ENCODE peak calls at places on chromosomes 12 and 14, in six cellular contexts. One of them, this sample, is unnamed.

GRCh38 chr12:3533703-3534386 is 42.8 kb downstream of the PRMT8 start:
- DNase-seq in gastrocnemius medialis: peak
- DNase-seq in heart right ventricle: peak
- DNase-seq in A673: peak
- DNase-seq in AG10803: no peak
- DNase-seq in right cardiac atrium: peak
- DNase-seq in this sample: no peak

GRCh38 chr12:123227581-123228258 is 5.2 kb downstream of the MPHOSPH9 start:
- DNase-seq in gastrocnemius medialis: no peak
- DNase-seq in heart right ventricle: no peak
- DNase-seq in A673: peak
- DNase-seq in AG10803: no peak
- DNase-seq in right cardiac atrium: no peak
- DNase-seq in this sample: no peak

GRCh38 chr12:6280053-6280469 is 30.4 kb upstream of the PLEKHG6 start:
- DNase-seq in gastrocnemius medialis: peak
- DNase-seq in heart right ventricle: no peak
- DNase-seq in A673: no peak
- DNase-seq in AG10803: peak
- DNase-seq in right cardiac atrium: no peak
- DNase-seq in this sample: no peak

GRCh38 chr14:24993631-24994030 is 56.3 kb downstream of the STXBP6 start:
- DNase-seq in gastrocnemius medialis: no peak
- DNase-seq in heart right ventricle: no peak
- DNase-seq in A673: no peak
- DNase-seq in AG10803: no peak
- DNase-seq in right cardiac atrium: no peak
- DNase-seq in this sample: no peak

GRCh38 chr14:22122227-22123187 is 448.9 kb upstream of the OR4E1 start:
- DNase-seq in gastrocnemius medialis: no peak
- DNase-seq in heart right ventricle: no peak
- DNase-seq in A673: peak
- DNase-seq in AG10803: no peak
- DNase-seq in right cardiac atrium: no peak
- DNase-seq in this sample: no peak

GRCh38 chr12:52360106-52360662 is 7.1 kb downstream of the KRT85 start:
- DNase-seq in gastrocnemius medialis: no peak
- DNase-seq in heart right ventricle: no peak
- DNase-seq in A673: no peak
- DNase-seq in AG10803: no peak
- DNase-seq in right cardiac atrium: no peak
- DNase-seq in this sample: no peak

GRCh38 chr14:76236172-76237130 is 84.7 kb downstream of the GPATCH2L start:
- DNase-seq in gastrocnemius medialis: no peak
- DNase-seq in heart right ventricle: no peak
- DNase-seq in A673: no peak
- DNase-seq in AG10803: peak
- DNase-seq in right cardiac atrium: no peak
- DNase-seq in this sample: no peak

GRCh38 chr14:65824285-65824977 is 411.9 kb downstream of the FUT8 start:
- DNase-seq in gastrocnemius medialis: peak
- DNase-seq in heart right ventricle: no peak
- DNase-seq in A673: peak
- DNase-seq in AG10803: peak
- DNase-seq in right cardiac atrium: no peak
- DNase-seq in this sample: peak

GRCh38 chr12:14148489-14149240 is 167.3 kb upstream of the GRIN2B start:
- DNase-seq in gastrocnemius medialis: no peak
- DNase-seq in heart right ventricle: no peak
- DNase-seq in A673: no peak
- DNase-seq in AG10803: no peak
- DNase-seq in right cardiac atrium: no peak
- DNase-seq in this sample: no peak

GRCh38 chr12:54184024-54184805 is 4.6 kb downstream of the SMUG1 start:
- DNase-seq in gastrocnemius medialis: no peak
- DNase-seq in heart right ventricle: no peak
- DNase-seq in A673: no peak
- DNase-seq in AG10803: no peak
- DNase-seq in right cardiac atrium: no peak
- DNase-seq in this sample: peak

GRCh38 chr12:116931665-116932064 is 20.9 kb downstream of the FBXW8 start:
- DNase-seq in gastrocnemius medialis: no peak
- DNase-seq in heart right ventricle: no peak
- DNase-seq in A673: peak
- DNase-seq in AG10803: no peak
- DNase-seq in right cardiac atrium: no peak
- DNase-seq in this sample: no peak

GRCh38 chr12:52603314-52603713 is 2.1 kb upstream of the KRT72 start:
- DNase-seq in gastrocnemius medialis: no peak
- DNase-seq in heart right ventricle: no peak
- DNase-seq in A673: no peak
- DNase-seq in AG10803: peak
- DNase-seq in right cardiac atrium: no peak
- DNase-seq in this sample: no peak

GRCh38 chr12:67663121-67663520 is 14.6 kb downstream of the DYRK2 start:
- DNase-seq in gastrocnemius medialis: no peak
- DNase-seq in heart right ventricle: no peak
- DNase-seq in A673: no peak
- DNase-seq in AG10803: peak
- DNase-seq in right cardiac atrium: no peak
- DNase-seq in this sample: no peak

GRCh38 chr12:131852551-131853299 is 24.5 kb downstream of the MMP17 start:
- DNase-seq in gastrocnemius medialis: no peak
- DNase-seq in heart right ventricle: no peak
- DNase-seq in A673: no peak
- DNase-seq in AG10803: peak
- DNase-seq in right cardiac atrium: peak
- DNase-seq in this sample: peak

GRCh38 chr12:18045446-18046001 is 44.5 kb downstream of the RERGL start:
- DNase-seq in gastrocnemius medialis: no peak
- DNase-seq in heart right ventricle: no peak
- DNase-seq in A673: no peak
- DNase-seq in AG10803: no peak
- DNase-seq in right cardiac atrium: no peak
- DNase-seq in this sample: no peak

GRCh38 chr14:35252485-35252884 is 39.7 kb upstream of the PSMA6 start:
- DNase-seq in gastrocnemius medialis: no peak
- DNase-seq in heart right ventricle: no peak
- DNase-seq in A673: no peak
- DNase-seq in AG10803: no peak
- DNase-seq in right cardiac atrium: no peak
- DNase-seq in this sample: no peak

GRCh38 chr12:50220357-50221061 is 53.3 kb upstream of the CERS5 start:
- DNase-seq in gastrocnemius medialis: no peak
- DNase-seq in heart right ventricle: no peak
- DNase-seq in A673: peak
- DNase-seq in AG10803: peak
- DNase-seq in right cardiac atrium: no peak
- DNase-seq in this sample: no peak